ENCODE peak calls at places on chromosomes 16 and 17, in six cellular contexts. J is H1, M is stomach, Z is suprapubic skin, Q is esophagus muscularis mucosa, S is GM12878. C is an unnamed sample. For H3K4me1, the result is how much of the 10 kb centered on the place peaks cover.

GRCh38 chr17:40432864-40433528 is 10.3 kb upstream of the IGFBP4 start:
- DNase-seq in J (no peak), M (peak), Z (peak), Q (no peak), S (no peak), C (peak)

GRCh38 chr17:47188266-47188665 is 829 bp downstream of the CDC27 start:
- DNase-seq in J (no peak), M (no peak), Z (no peak), Q (no peak), S (no peak), C (no peak)

GRCh38 chr17:80372922-80373570 is 41.9 kb upstream of the ENDOV start:
- DNase-seq in J (no peak), M (no peak), Z (peak), Q (no peak), S (no peak), C (peak)

GRCh38 chr17:40091691-40092397 is 8.5 kb downstream of the NR1D1 start:
- DNase-seq in J (no peak), M (no peak), Z (no peak), Q (no peak), S (no peak), C (no peak)

GRCh38 chr16:24281466-24281865 is 25.3 kb downstream of the CACNG3 start:
- DNase-seq in J (no peak), M (no peak), Z (no peak), Q (no peak), S (no peak), C (no peak)

GRCh38 chr16:25512041-25512440 is 179.7 kb upstream of the HS3ST4 start:
- DNase-seq in J (no peak), M (no peak), Z (no peak), Q (no peak), S (no peak), C (no peak)

GRCh38 chr16:14280541-14280940 is 209.4 kb downstream of the MRTFB start:
- DNase-seq in J (no peak), M (no peak), Z (no peak), Q (no peak), S (no peak), C (no peak)

GRCh38 chr16:86858501-86858900 is 280.2 kb downstream of the FOXL1 start:
- DNase-seq in J (no peak), M (no peak), Z (no peak), Q (no peak), S (no peak), C (no peak)

GRCh38 chr16:23514381-23515152 is 4.3 kb upstream of the GGA2 start:
- DNase-seq in J (no peak), M (no peak), Z (no peak), Q (no peak), S (no peak), C (no peak)

GRCh38 chr17:50922107-50922506 is 56.0 kb upstream of the TOB1 start:
- DNase-seq in J (no peak), M (no peak), Z (no peak), Q (no peak), S (no peak), C (no peak)

GRCh38 chr17:18356624-18357023 is 6.7 kb downstream of the SHMT1 start:
- DNase-seq in J (no peak), M (no peak), Z (peak), Q (no peak), S (no peak), C (peak)

GRCh38 chr16:87815567-87815966 is 49.8 kb upstream of the KLHDC4 start:
- DNase-seq in J (no peak), M (no peak), Z (no peak), Q (no peak), S (no peak), C (no peak)

GRCh38 chr16:24816688-24817087 is 29.1 kb upstream of the SLC5A11 start:
- DNase-seq in J (no peak), M (no peak), Z (no peak), Q (no peak), S (no peak), C (no peak)

GRCh38 chr17:50277357-50277754 is 3.1 kb downstream of the TMEM92 start:
- DNase-seq in J (no peak), M (no peak), Z (no peak), Q (no peak), S (no peak), C (no peak)

GRCh38 chr16:76531236-76531635 is 254.0 kb downstream of the CNTNAP4 start:
- DNase-seq in J (no peak), M (no peak), Z (no peak), Q (no peak), S (no peak), C (no peak)

DNA sequence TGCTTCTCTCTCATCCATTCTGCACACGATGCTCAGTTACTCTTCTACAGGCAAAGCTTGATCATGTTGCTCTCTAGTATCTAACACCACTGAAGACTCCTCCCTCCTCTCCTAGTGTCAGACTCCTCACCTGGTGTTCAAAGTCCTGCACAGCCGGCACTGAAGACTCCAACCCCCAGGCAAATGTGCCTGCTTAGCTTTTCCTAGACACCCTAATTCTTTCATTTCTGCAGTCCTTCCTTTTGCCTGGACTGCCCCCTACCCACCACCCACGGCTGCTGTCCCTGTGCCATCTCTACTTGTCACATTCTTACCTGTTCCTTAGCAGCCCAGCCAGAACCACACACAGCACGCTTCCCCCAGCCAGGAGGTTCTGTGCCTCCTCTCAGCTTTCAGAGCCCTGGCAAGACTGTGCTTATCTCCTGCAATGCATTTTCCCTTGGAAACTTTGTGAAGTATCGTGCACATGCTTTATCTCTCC is 6.0 kb downstream of the TMEM238L start:
- DNase-seq in J (no peak), M (no peak), Z (peak), Q (no peak), S (no peak), C (no peak)
- TF ChIP-seq POLR2AphosphoS5 in J (no peak), M (no peak), Z (no peak), Q (no peak), S (no peak), C (no peak)

GRCh38 chr17:63741251-63742049 is at the start of gene STRADA:
- DNase-seq in J (peak), M (peak), Z (peak), Q (peak), S (peak), C (peak)
- TF ChIP-seq EP300 in J (no peak), M (no peak), Z (no peak), Q (no peak), S (peak), C (no peak)

GRCh38 chr16:22184615-22184968 is 21.5 kb upstream of the EEF2K start:
- DNase-seq in J (no peak), M (no peak), Z (no peak), Q (no peak), S (no peak), C (no peak)
- H3K4me1 ChIP-seq in J (under half), M (under half), Z (under half), Q (under half), S (under half), C (under half)

GRCh38 chr17:42122371-42123303 is at the start of gene HSPB9:
- DNase-seq in J (peak), M (peak), Z (no peak), Q (no peak), S (no peak), C (peak)
- TF ChIP-seq POLR2AphosphoS5 in J (no peak), M (no peak), Z (no peak), Q (no peak), S (no peak), C (peak)

DNA sequence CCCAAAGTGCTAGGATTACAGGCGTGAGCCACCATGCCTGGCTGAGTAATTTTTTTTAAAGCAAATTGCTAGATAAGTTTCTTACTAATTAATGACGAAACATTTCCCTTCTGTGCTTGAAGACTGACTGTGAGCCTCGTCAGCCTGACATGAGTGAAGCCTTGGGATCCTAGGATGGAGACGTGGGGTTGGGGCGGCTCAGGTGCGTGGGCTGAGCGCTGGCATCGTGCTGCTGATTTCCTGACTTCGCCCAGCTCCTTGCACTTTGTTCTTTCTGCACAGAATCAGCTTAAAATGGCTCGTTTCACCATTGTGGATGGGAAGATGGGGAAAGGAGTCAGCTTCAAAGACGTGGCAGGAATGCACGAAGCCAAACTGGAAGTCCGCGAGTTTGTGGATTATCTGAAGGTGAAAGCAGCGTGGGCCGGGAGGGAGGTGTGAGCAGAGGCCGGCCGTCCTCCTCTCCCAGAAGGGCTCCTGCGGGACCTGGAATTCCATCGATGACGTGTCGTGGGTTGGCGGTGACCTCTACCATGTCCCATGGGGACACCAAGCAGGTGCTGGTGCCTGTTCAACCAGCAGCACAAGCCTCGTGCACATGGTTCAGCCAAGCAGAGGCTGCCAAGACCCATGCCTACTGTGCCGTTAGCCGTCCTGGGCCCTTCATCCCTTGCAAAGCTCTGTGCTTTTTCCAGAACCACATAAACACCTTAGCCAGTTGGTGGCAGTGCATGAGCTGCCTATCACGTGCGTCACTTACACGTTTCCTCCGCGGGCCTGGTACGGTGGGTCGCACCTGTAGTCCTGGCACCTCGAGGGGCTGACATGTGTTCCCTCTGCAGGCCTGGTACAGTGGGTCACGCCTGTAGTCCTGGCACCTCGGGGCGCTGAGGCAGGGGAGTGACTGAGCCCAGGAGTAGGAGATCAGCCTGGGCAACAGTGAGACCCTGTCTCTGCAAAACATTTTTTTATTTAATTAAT is 22.5 kb downstream of the SPG7 start:
- DNase-seq in J (no peak), M (no peak), Z (no peak), Q (no peak), S (no peak), C (no peak)
- TF ChIP-seq EP300 in J (no peak), M (no peak), Z (no peak), Q (no peak), S (no peak), C (no peak)

GRCh38 chr17:77471984-77472836 is 331.4 kb downstream of the SEC14L1 start:
- DNase-seq in J (no peak), M (peak), Z (no peak), Q (no peak), S (no peak), C (peak)
- H3K4me1 ChIP-seq in J (half or more), M (half or more), Z (half or more), Q (half or more), S (half or more), C (half or more)

DNA sequence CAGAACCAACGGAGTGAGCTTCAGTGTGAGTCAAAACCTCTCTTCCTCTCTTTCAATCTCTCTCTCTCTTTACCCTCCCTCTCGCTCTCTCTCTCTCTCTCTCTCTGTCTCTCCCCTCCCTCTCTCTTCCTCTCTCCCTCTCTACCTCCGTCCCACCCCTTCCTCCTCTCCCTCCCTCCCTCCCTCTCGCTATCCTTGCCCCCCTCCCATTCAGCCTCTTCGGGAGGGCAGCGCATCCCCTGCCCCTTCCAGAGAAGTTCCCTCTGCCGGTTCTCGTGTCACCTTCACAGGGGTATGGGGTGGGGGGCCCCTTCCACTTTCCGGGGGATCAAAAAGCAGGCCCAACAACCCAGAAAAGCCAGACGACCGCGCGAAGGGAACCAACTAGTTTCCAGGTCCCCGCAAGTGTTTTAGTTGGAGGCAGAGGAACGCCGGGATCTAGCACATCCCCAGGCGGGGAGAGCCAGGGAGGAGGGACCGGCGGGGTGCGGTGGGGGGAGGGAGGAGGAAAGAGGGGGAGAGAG is 28.9 kb upstream of the RBFOX1 start:
- DNase-seq in J (peak), M (no peak), Z (no peak), Q (no peak), S (no peak), C (no peak)
- TF ChIP-seq POLR2AphosphoS5 in J (no peak), M (no peak), Z (no peak), Q (no peak), S (no peak), C (no peak)

GRCh38 chr17:55567240-55568216 is 56.3 kb upstream of the SMIM36 start:
- DNase-seq in J (no peak), M (no peak), Z (no peak), Q (no peak), S (no peak), C (peak)
- TF ChIP-seq EP300 in J (no peak), M (no peak), Z (no peak), Q (no peak), S (no peak), C (no peak)

C was measured in sigmoid colon.